ENCODE peak calls at places on chromosomes 12 and 14, in nine cellular contexts. One of them, this sample, is unnamed.

GRCh38 chr12:19239616-19240234 is 110.2 kb downstream of the PLEKHA5 start:
- DNase-seq in CD4-positive, alpha-beta T cell: no peak
- DNase-seq in CD8-positive, alpha-beta memory T cell: no peak
- DNase-seq in stimulated activated CD4-positive, alpha-beta T cell treated with anti-CD3 and anti-CD28 coated beads, Interleukin-4, amount 100 ng/mL, for 1 hour: no peak
- DNase-seq in GM23248: peak
- DNase-seq in GF-D8: no peak
- DNase-seq in stimulated activated CD8-positive, alpha-beta memory T cell treated with anti-CD3 and anti-CD28 coated beads, Interleukin-4, amount 100 ng/mL, for 1 hour: no peak
- DNase-seq in head of caudate nucleus: no peak
- DNase-seq in left lung: no peak
- DNase-seq in this sample: no peak

GRCh38 chr14:38536376-38537038 is 280.6 kb upstream of the CLEC14A start:
- DNase-seq in CD4-positive, alpha-beta T cell: no peak
- DNase-seq in CD8-positive, alpha-beta memory T cell: no peak
- DNase-seq in stimulated activated CD4-positive, alpha-beta T cell treated with anti-CD3 and anti-CD28 coated beads, Interleukin-4, amount 100 ng/mL, for 1 hour: no peak
- DNase-seq in GM23248: peak
- DNase-seq in GF-D8: no peak
- DNase-seq in stimulated activated CD8-positive, alpha-beta memory T cell treated with anti-CD3 and anti-CD28 coated beads, Interleukin-4, amount 100 ng/mL, for 1 hour: no peak
- DNase-seq in head of caudate nucleus: no peak
- DNase-seq in left lung: no peak
- DNase-seq in this sample: no peak

GRCh38 chr12:13443498-13443897 is 247.0 kb downstream of the EMP1 start:
- DNase-seq in CD4-positive, alpha-beta T cell: no peak
- DNase-seq in CD8-positive, alpha-beta memory T cell: no peak
- DNase-seq in stimulated activated CD4-positive, alpha-beta T cell treated with anti-CD3 and anti-CD28 coated beads, Interleukin-4, amount 100 ng/mL, for 1 hour: no peak
- DNase-seq in GM23248: no peak
- DNase-seq in GF-D8: no peak
- DNase-seq in stimulated activated CD8-positive, alpha-beta memory T cell treated with anti-CD3 and anti-CD28 coated beads, Interleukin-4, amount 100 ng/mL, for 1 hour: no peak
- DNase-seq in head of caudate nucleus: no peak
- DNase-seq in left lung: no peak
- DNase-seq in this sample: no peak

GRCh38 chr12:109944561-109944960 is 44.5 kb downstream of the TCHP start:
- DNase-seq in CD4-positive, alpha-beta T cell: no peak
- DNase-seq in CD8-positive, alpha-beta memory T cell: no peak
- DNase-seq in stimulated activated CD4-positive, alpha-beta T cell treated with anti-CD3 and anti-CD28 coated beads, Interleukin-4, amount 100 ng/mL, for 1 hour: no peak
- DNase-seq in GM23248: no peak
- DNase-seq in GF-D8: no peak
- DNase-seq in stimulated activated CD8-positive, alpha-beta memory T cell treated with anti-CD3 and anti-CD28 coated beads, Interleukin-4, amount 100 ng/mL, for 1 hour: no peak
- DNase-seq in head of caudate nucleus: no peak
- DNase-seq in left lung: no peak
- DNase-seq in this sample: no peak

GRCh38 chr12:97404093-97404492 is 58.5 kb upstream of the RMST start:
- DNase-seq in CD4-positive, alpha-beta T cell: no peak
- DNase-seq in CD8-positive, alpha-beta memory T cell: no peak
- DNase-seq in stimulated activated CD4-positive, alpha-beta T cell treated with anti-CD3 and anti-CD28 coated beads, Interleukin-4, amount 100 ng/mL, for 1 hour: no peak
- DNase-seq in GM23248: no peak
- DNase-seq in GF-D8: no peak
- DNase-seq in stimulated activated CD8-positive, alpha-beta memory T cell treated with anti-CD3 and anti-CD28 coated beads, Interleukin-4, amount 100 ng/mL, for 1 hour: no peak
- DNase-seq in head of caudate nucleus: no peak
- DNase-seq in left lung: no peak
- DNase-seq in this sample: no peak

GRCh38 chr12:56628671-56629458 is 1.3 kb downstream of the BAZ2A start:
- DNase-seq in CD4-positive, alpha-beta T cell: peak
- DNase-seq in CD8-positive, alpha-beta memory T cell: peak
- DNase-seq in stimulated activated CD4-positive, alpha-beta T cell treated with anti-CD3 and anti-CD28 coated beads, Interleukin-4, amount 100 ng/mL, for 1 hour: peak
- DNase-seq in GM23248: peak
- DNase-seq in GF-D8: peak
- DNase-seq in stimulated activated CD8-positive, alpha-beta memory T cell treated with anti-CD3 and anti-CD28 coated beads, Interleukin-4, amount 100 ng/mL, for 1 hour: peak
- DNase-seq in head of caudate nucleus: peak
- DNase-seq in left lung: peak
- DNase-seq in this sample: no peak

GRCh38 chr12:60123443-60124000 is 527.7 kb downstream of the SLC16A7 start:
- DNase-seq in CD4-positive, alpha-beta T cell: no peak
- DNase-seq in CD8-positive, alpha-beta memory T cell: no peak
- DNase-seq in stimulated activated CD4-positive, alpha-beta T cell treated with anti-CD3 and anti-CD28 coated beads, Interleukin-4, amount 100 ng/mL, for 1 hour: no peak
- DNase-seq in GM23248: peak
- DNase-seq in GF-D8: no peak
- DNase-seq in stimulated activated CD8-positive, alpha-beta memory T cell treated with anti-CD3 and anti-CD28 coated beads, Interleukin-4, amount 100 ng/mL, for 1 hour: no peak
- DNase-seq in head of caudate nucleus: no peak
- DNase-seq in left lung: no peak
- DNase-seq in this sample: no peak

GRCh38 chr12:106149096-106149784 is 10.5 kb upstream of the NUAK1 start:
- DNase-seq in CD4-positive, alpha-beta T cell: no peak
- DNase-seq in CD8-positive, alpha-beta memory T cell: no peak
- DNase-seq in stimulated activated CD4-positive, alpha-beta T cell treated with anti-CD3 and anti-CD28 coated beads, Interleukin-4, amount 100 ng/mL, for 1 hour: no peak
- DNase-seq in GM23248: peak
- DNase-seq in GF-D8: no peak
- DNase-seq in stimulated activated CD8-positive, alpha-beta memory T cell treated with anti-CD3 and anti-CD28 coated beads, Interleukin-4, amount 100 ng/mL, for 1 hour: no peak
- DNase-seq in head of caudate nucleus: peak
- DNase-seq in left lung: no peak
- DNase-seq in this sample: no peak

GRCh38 chr12:67068773-67069450 is 200.2 kb upstream of the CAND1 start:
- DNase-seq in CD4-positive, alpha-beta T cell: peak
- DNase-seq in CD8-positive, alpha-beta memory T cell: peak
- DNase-seq in stimulated activated CD4-positive, alpha-beta T cell treated with anti-CD3 and anti-CD28 coated beads, Interleukin-4, amount 100 ng/mL, for 1 hour: peak
- DNase-seq in GM23248: peak
- DNase-seq in GF-D8: no peak
- DNase-seq in stimulated activated CD8-positive, alpha-beta memory T cell treated with anti-CD3 and anti-CD28 coated beads, Interleukin-4, amount 100 ng/mL, for 1 hour: no peak
- DNase-seq in head of caudate nucleus: no peak
- DNase-seq in left lung: peak
- DNase-seq in this sample: no peak

GRCh38 chr12:100871335-100871734 is 76.8 kb downstream of the ANO4 start:
- DNase-seq in CD4-positive, alpha-beta T cell: no peak
- DNase-seq in CD8-positive, alpha-beta memory T cell: no peak
- DNase-seq in stimulated activated CD4-positive, alpha-beta T cell treated with anti-CD3 and anti-CD28 coated beads, Interleukin-4, amount 100 ng/mL, for 1 hour: no peak
- DNase-seq in GM23248: no peak
- DNase-seq in GF-D8: no peak
- DNase-seq in stimulated activated CD8-positive, alpha-beta memory T cell treated with anti-CD3 and anti-CD28 coated beads, Interleukin-4, amount 100 ng/mL, for 1 hour: no peak
- DNase-seq in head of caudate nucleus: no peak
- DNase-seq in left lung: no peak
- DNase-seq in this sample: no peak

GRCh38 chr14:103510311-103511021 is 12.2 kb downstream of the CKB start:
- DNase-seq in CD4-positive, alpha-beta T cell: no peak
- DNase-seq in CD8-positive, alpha-beta memory T cell: no peak
- DNase-seq in stimulated activated CD4-positive, alpha-beta T cell treated with anti-CD3 and anti-CD28 coated beads, Interleukin-4, amount 100 ng/mL, for 1 hour: no peak
- DNase-seq in GM23248: no peak
- DNase-seq in GF-D8: no peak
- DNase-seq in stimulated activated CD8-positive, alpha-beta memory T cell treated with anti-CD3 and anti-CD28 coated beads, Interleukin-4, amount 100 ng/mL, for 1 hour: no peak
- DNase-seq in head of caudate nucleus: no peak
- DNase-seq in left lung: peak
- DNase-seq in this sample: no peak

GRCh38 chr12:49279706-49280159 is 14.9 kb downstream of the TUBA1C start:
- DNase-seq in CD4-positive, alpha-beta T cell: no peak
- DNase-seq in CD8-positive, alpha-beta memory T cell: no peak
- DNase-seq in stimulated activated CD4-positive, alpha-beta T cell treated with anti-CD3 and anti-CD28 coated beads, Interleukin-4, amount 100 ng/mL, for 1 hour: no peak
- DNase-seq in GM23248: no peak
- DNase-seq in GF-D8: peak
- DNase-seq in stimulated activated CD8-positive, alpha-beta memory T cell treated with anti-CD3 and anti-CD28 coated beads, Interleukin-4, amount 100 ng/mL, for 1 hour: no peak
- DNase-seq in head of caudate nucleus: no peak
- DNase-seq in left lung: peak
- DNase-seq in this sample: no peak

GRCh38 chr12:55637467-55637866 is 775 bp downstream of the OR10P1 start:
- DNase-seq in CD4-positive, alpha-beta T cell: no peak
- DNase-seq in CD8-positive, alpha-beta memory T cell: peak
- DNase-seq in stimulated activated CD4-positive, alpha-beta T cell treated with anti-CD3 and anti-CD28 coated beads, Interleukin-4, amount 100 ng/mL, for 1 hour: no peak
- DNase-seq in GM23248: no peak
- DNase-seq in GF-D8: no peak
- DNase-seq in stimulated activated CD8-positive, alpha-beta memory T cell treated with anti-CD3 and anti-CD28 coated beads, Interleukin-4, amount 100 ng/mL, for 1 hour: no peak
- DNase-seq in head of caudate nucleus: no peak
- DNase-seq in left lung: no peak
- DNase-seq in this sample: no peak

GRCh38 chr14:27184371-27184901 is 586.6 kb upstream of the NOVA1 start:
- DNase-seq in CD4-positive, alpha-beta T cell: no peak
- DNase-seq in CD8-positive, alpha-beta memory T cell: no peak
- DNase-seq in stimulated activated CD4-positive, alpha-beta T cell treated with anti-CD3 and anti-CD28 coated beads, Interleukin-4, amount 100 ng/mL, for 1 hour: no peak
- DNase-seq in GM23248: no peak
- DNase-seq in GF-D8: no peak
- DNase-seq in stimulated activated CD8-positive, alpha-beta memory T cell treated with anti-CD3 and anti-CD28 coated beads, Interleukin-4, amount 100 ng/mL, for 1 hour: no peak
- DNase-seq in head of caudate nucleus: no peak
- DNase-seq in left lung: no peak
- DNase-seq in this sample: no peak

GRCh38 chr14:56549721-56550120 is 29.9 kb upstream of the TMEM260 start:
- DNase-seq in CD4-positive, alpha-beta T cell: no peak
- DNase-seq in CD8-positive, alpha-beta memory T cell: no peak
- DNase-seq in stimulated activated CD4-positive, alpha-beta T cell treated with anti-CD3 and anti-CD28 coated beads, Interleukin-4, amount 100 ng/mL, for 1 hour: no peak
- DNase-seq in GM23248: no peak
- DNase-seq in GF-D8: no peak
- DNase-seq in stimulated activated CD8-positive, alpha-beta memory T cell treated with anti-CD3 and anti-CD28 coated beads, Interleukin-4, amount 100 ng/mL, for 1 hour: no peak
- DNase-seq in head of caudate nucleus: peak
- DNase-seq in left lung: no peak
- DNase-seq in this sample: no peak

GRCh38 chr14:103561381-103562134 is 899 bp downstream of the BAG5 start:
- DNase-seq in CD4-positive, alpha-beta T cell: no peak
- DNase-seq in CD8-positive, alpha-beta memory T cell: peak
- DNase-seq in stimulated activated CD4-positive, alpha-beta T cell treated with anti-CD3 and anti-CD28 coated beads, Interleukin-4, amount 100 ng/mL, for 1 hour: peak
- DNase-seq in GM23248: peak
- DNase-seq in GF-D8: peak
- DNase-seq in stimulated activated CD8-positive, alpha-beta memory T cell treated with anti-CD3 and anti-CD28 coated beads, Interleukin-4, amount 100 ng/mL, for 1 hour: no peak
- DNase-seq in head of caudate nucleus: no peak
- DNase-seq in left lung: peak
- DNase-seq in this sample: no peak

GRCh38 chr14:73231874-73232851 is 5.1 kb upstream of the PAPLN start:
- DNase-seq in CD4-positive, alpha-beta T cell: no peak
- DNase-seq in CD8-positive, alpha-beta memory T cell: no peak
- DNase-seq in stimulated activated CD4-positive, alpha-beta T cell treated with anti-CD3 and anti-CD28 coated beads, Interleukin-4, amount 100 ng/mL, for 1 hour: no peak
- DNase-seq in GM23248: peak
- DNase-seq in GF-D8: no peak
- DNase-seq in stimulated activated CD8-positive, alpha-beta memory T cell treated with anti-CD3 and anti-CD28 coated beads, Interleukin-4, amount 100 ng/mL, for 1 hour: no peak
- DNase-seq in head of caudate nucleus: no peak
- DNase-seq in left lung: no peak
- DNase-seq in this sample: no peak

GRCh38 chr14:65650843-65651242 is 238.3 kb downstream of the FUT8 start:
- DNase-seq in CD4-positive, alpha-beta T cell: no peak
- DNase-seq in CD8-positive, alpha-beta memory T cell: no peak
- DNase-seq in stimulated activated CD4-positive, alpha-beta T cell treated with anti-CD3 and anti-CD28 coated beads, Interleukin-4, amount 100 ng/mL, for 1 hour: no peak
- DNase-seq in GM23248: no peak
- DNase-seq in GF-D8: no peak
- DNase-seq in stimulated activated CD8-positive, alpha-beta memory T cell treated with anti-CD3 and anti-CD28 coated beads, Interleukin-4, amount 100 ng/mL, for 1 hour: no peak
- DNase-seq in head of caudate nucleus: no peak
- DNase-seq in left lung: no peak
- DNase-seq in this sample: no peak

GRCh38 chr12:27637524-27637923 is 58.7 kb upstream of the REP15 start:
- DNase-seq in CD4-positive, alpha-beta T cell: no peak
- DNase-seq in CD8-positive, alpha-beta memory T cell: no peak
- DNase-seq in stimulated activated CD4-positive, alpha-beta T cell treated with anti-CD3 and anti-CD28 coated beads, Interleukin-4, amount 100 ng/mL, for 1 hour: no peak
- DNase-seq in GM23248: no peak
- DNase-seq in GF-D8: no peak
- DNase-seq in stimulated activated CD8-positive, alpha-beta memory T cell treated with anti-CD3 and anti-CD28 coated beads, Interleukin-4, amount 100 ng/mL, for 1 hour: no peak
- DNase-seq in head of caudate nucleus: no peak
- DNase-seq in left lung: no peak
- DNase-seq in this sample: no peak

GRCh38 chr12:24425601-24425970 is 476.1 kb upstream of the SOX5 start:
- DNase-seq in CD4-positive, alpha-beta T cell: no peak
- DNase-seq in CD8-positive, alpha-beta memory T cell: no peak
- DNase-seq in stimulated activated CD4-positive, alpha-beta T cell treated with anti-CD3 and anti-CD28 coated beads, Interleukin-4, amount 100 ng/mL, for 1 hour: no peak
- DNase-seq in GM23248: no peak
- DNase-seq in GF-D8: no peak
- DNase-seq in stimulated activated CD8-positive, alpha-beta memory T cell treated with anti-CD3 and anti-CD28 coated beads, Interleukin-4, amount 100 ng/mL, for 1 hour: no peak
- DNase-seq in head of caudate nucleus: no peak
- DNase-seq in left lung: no peak
- DNase-seq in this sample: no peak

GRCh38 chr12:95216704-95217376 is 427 bp downstream of the FGD6 start:
- DNase-seq in CD4-positive, alpha-beta T cell: no peak
- DNase-seq in CD8-positive, alpha-beta memory T cell: no peak
- DNase-seq in stimulated activated CD4-positive, alpha-beta T cell treated with anti-CD3 and anti-CD28 coated beads, Interleukin-4, amount 100 ng/mL, for 1 hour: no peak
- DNase-seq in GM23248: no peak
- DNase-seq in GF-D8: no peak
- DNase-seq in stimulated activated CD8-positive, alpha-beta memory T cell treated with anti-CD3 and anti-CD28 coated beads, Interleukin-4, amount 100 ng/mL, for 1 hour: no peak
- DNase-seq in head of caudate nucleus: no peak
- DNase-seq in left lung: no peak
- DNase-seq in this sample: no peak

GRCh38 chr14:75720828-75721227 is 59.8 kb downstream of the TTLL5 start:
- DNase-seq in CD4-positive, alpha-beta T cell: no peak
- DNase-seq in CD8-positive, alpha-beta memory T cell: no peak
- DNase-seq in stimulated activated CD4-positive, alpha-beta T cell treated with anti-CD3 and anti-CD28 coated beads, Interleukin-4, amount 100 ng/mL, for 1 hour: no peak
- DNase-seq in GM23248: peak
- DNase-seq in GF-D8: no peak
- DNase-seq in stimulated activated CD8-positive, alpha-beta memory T cell treated with anti-CD3 and anti-CD28 coated beads, Interleukin-4, amount 100 ng/mL, for 1 hour: no peak
- DNase-seq in head of caudate nucleus: peak
- DNase-seq in left lung: peak
- DNase-seq in this sample: no peak

GRCh38 chr14:104924421-104925213 is at the start of gene PLD4:
- DNase-seq in CD4-positive, alpha-beta T cell: no peak
- DNase-seq in CD8-positive, alpha-beta memory T cell: no peak
- DNase-seq in stimulated activated CD4-positive, alpha-beta T cell treated with anti-CD3 and anti-CD28 coated beads, Interleukin-4, amount 100 ng/mL, for 1 hour: no peak
- DNase-seq in GM23248: no peak
- DNase-seq in GF-D8: no peak
- DNase-seq in stimulated activated CD8-positive, alpha-beta memory T cell treated with anti-CD3 and anti-CD28 coated beads, Interleukin-4, amount 100 ng/mL, for 1 hour: no peak
- DNase-seq in head of caudate nucleus: no peak
- DNase-seq in left lung: peak
- DNase-seq in this sample: peak

GRCh38 chr14:24271834-24272263 is 452 bp upstream of the RABGGTA start:
- DNase-seq in CD4-positive, alpha-beta T cell: no peak
- DNase-seq in CD8-positive, alpha-beta memory T cell: no peak
- DNase-seq in stimulated activated CD4-positive, alpha-beta T cell treated with anti-CD3 and anti-CD28 coated beads, Interleukin-4, amount 100 ng/mL, for 1 hour: no peak
- DNase-seq in GM23248: no peak
- DNase-seq in GF-D8: no peak
- DNase-seq in stimulated activated CD8-positive, alpha-beta memory T cell treated with anti-CD3 and anti-CD28 coated beads, Interleukin-4, amount 100 ng/mL, for 1 hour: no peak
- DNase-seq in head of caudate nucleus: no peak
- DNase-seq in left lung: no peak
- DNase-seq in this sample: no peak

GRCh38 chr12:4280351-4281163 is 7.0 kb downstream of the CCND2 start:
- DNase-seq in CD4-positive, alpha-beta T cell: no peak
- DNase-seq in CD8-positive, alpha-beta memory T cell: no peak
- DNase-seq in stimulated activated CD4-positive, alpha-beta T cell treated with anti-CD3 and anti-CD28 coated beads, Interleukin-4, amount 100 ng/mL, for 1 hour: no peak
- DNase-seq in GM23248: no peak
- DNase-seq in GF-D8: no peak
- DNase-seq in stimulated activated CD8-positive, alpha-beta memory T cell treated with anti-CD3 and anti-CD28 coated beads, Interleukin-4, amount 100 ng/mL, for 1 hour: no peak
- DNase-seq in head of caudate nucleus: no peak
- DNase-seq in left lung: no peak
- DNase-seq in this sample: no peak

This sample was measured in cardiac septum.